ENCODE peak calls at places on chromosomes 11 and 22, in eight cellular contexts. One of them, this sample, is unnamed.

GRCh38 chr11:67652965-67653845 is 2.7 kb upstream of the ACY3 start:
- DNase-seq in caudate nucleus: no peak
- DNase-seq in astrocyte of the spinal cord: no peak
- DNase-seq in activated CD4-positive, CD25-positive, alpha-beta regulatory T cell: no peak
- DNase-seq in fibroblast of mammary gland: no peak
- DNase-seq in activated T-helper 1 cell treated with Interleukin-2 at 50 U/mL for 16 hours: no peak
- DNase-seq in AG09309: no peak
- DNase-seq in HFFc6: no peak
- DNase-seq in this sample: no peak

GRCh38 chr11:1820463-1821325 is 14.1 kb upstream of the SYT8 start:
- DNase-seq in caudate nucleus: no peak
- DNase-seq in astrocyte of the spinal cord: no peak
- DNase-seq in activated CD4-positive, CD25-positive, alpha-beta regulatory T cell: no peak
- DNase-seq in fibroblast of mammary gland: no peak
- DNase-seq in activated T-helper 1 cell treated with Interleukin-2 at 50 U/mL for 16 hours: no peak
- DNase-seq in AG09309: peak; percentile 20
- DNase-seq in HFFc6: peak; percentile 7
- DNase-seq in this sample: no peak

GRCh38 chr11:117273550-117274289 is 17.4 kb upstream of the BACE1-AS start:
- DNase-seq in caudate nucleus: no peak
- DNase-seq in astrocyte of the spinal cord: peak; percentile 82
- DNase-seq in activated CD4-positive, CD25-positive, alpha-beta regulatory T cell: no peak
- DNase-seq in fibroblast of mammary gland: peak; percentile 91
- DNase-seq in activated T-helper 1 cell treated with Interleukin-2 at 50 U/mL for 16 hours: no peak
- DNase-seq in AG09309: peak; percentile 52
- DNase-seq in HFFc6: peak; percentile 66
- DNase-seq in this sample: no peak

GRCh38 chr11:69333906-69334305 is 40.0 kb downstream of the MYEOV start:
- DNase-seq in caudate nucleus: no peak
- DNase-seq in astrocyte of the spinal cord: no peak
- DNase-seq in activated CD4-positive, CD25-positive, alpha-beta regulatory T cell: no peak
- DNase-seq in fibroblast of mammary gland: peak; percentile 15
- DNase-seq in activated T-helper 1 cell treated with Interleukin-2 at 50 U/mL for 16 hours: no peak
- DNase-seq in AG09309: no peak
- DNase-seq in HFFc6: no peak
- DNase-seq in this sample: no peak

GRCh38 chr22:37571992-37572373 is 7.9 kb downstream of the LGALS2 start:
- DNase-seq in caudate nucleus: no peak
- DNase-seq in astrocyte of the spinal cord: no peak
- DNase-seq in activated CD4-positive, CD25-positive, alpha-beta regulatory T cell: no peak
- DNase-seq in fibroblast of mammary gland: no peak
- DNase-seq in activated T-helper 1 cell treated with Interleukin-2 at 50 U/mL for 16 hours: no peak
- DNase-seq in AG09309: no peak
- DNase-seq in HFFc6: no peak
- DNase-seq in this sample: no peak

GRCh38 chr11:1953489-1954284 is 6.6 kb downstream of the MRPL23 start:
- DNase-seq in caudate nucleus: no peak
- DNase-seq in astrocyte of the spinal cord: no peak
- DNase-seq in activated CD4-positive, CD25-positive, alpha-beta regulatory T cell: no peak
- DNase-seq in fibroblast of mammary gland: no peak
- DNase-seq in activated T-helper 1 cell treated with Interleukin-2 at 50 U/mL for 16 hours: no peak
- DNase-seq in AG09309: no peak
- DNase-seq in HFFc6: no peak
- DNase-seq in this sample: no peak

GRCh38 chr22:35961480-35961902 is 67.1 kb downstream of the RBFOX2 start:
- DNase-seq in caudate nucleus: no peak
- DNase-seq in astrocyte of the spinal cord: peak; percentile 82
- DNase-seq in activated CD4-positive, CD25-positive, alpha-beta regulatory T cell: no peak
- DNase-seq in fibroblast of mammary gland: peak; percentile 76
- DNase-seq in activated T-helper 1 cell treated with Interleukin-2 at 50 U/mL for 16 hours: no peak
- DNase-seq in AG09309: no peak
- DNase-seq in HFFc6: peak; percentile 86
- DNase-seq in this sample: no peak

GRCh38 chr22:37331811-37332536 is 49.7 kb downstream of the CYTH4 start:
- DNase-seq in caudate nucleus: no peak
- DNase-seq in astrocyte of the spinal cord: no peak
- DNase-seq in activated CD4-positive, CD25-positive, alpha-beta regulatory T cell: no peak
- DNase-seq in fibroblast of mammary gland: no peak
- DNase-seq in activated T-helper 1 cell treated with Interleukin-2 at 50 U/mL for 16 hours: no peak
- DNase-seq in AG09309: no peak
- DNase-seq in HFFc6: no peak
- DNase-seq in this sample: no peak

GRCh38 chr11:114279778-114280532 is 16.2 kb upstream of the NNMT start:
- DNase-seq in caudate nucleus: no peak
- DNase-seq in astrocyte of the spinal cord: peak; percentile 67
- DNase-seq in activated CD4-positive, CD25-positive, alpha-beta regulatory T cell: no peak
- DNase-seq in fibroblast of mammary gland: peak; percentile 72
- DNase-seq in activated T-helper 1 cell treated with Interleukin-2 at 50 U/mL for 16 hours: no peak
- DNase-seq in AG09309: no peak
- DNase-seq in HFFc6: peak; percentile 51
- DNase-seq in this sample: no peak

GRCh38 chr11:12889243-12889642 is 119.9 kb upstream of the RASSF10 start:
- DNase-seq in caudate nucleus: no peak
- DNase-seq in astrocyte of the spinal cord: peak; percentile 75
- DNase-seq in activated CD4-positive, CD25-positive, alpha-beta regulatory T cell: no peak
- DNase-seq in fibroblast of mammary gland: peak; percentile 74
- DNase-seq in activated T-helper 1 cell treated with Interleukin-2 at 50 U/mL for 16 hours: no peak
- DNase-seq in AG09309: peak; percentile 64
- DNase-seq in HFFc6: peak; percentile 76
- DNase-seq in this sample: no peak

GRCh38 chr22:22103078-22103593 is 120.5 kb upstream of the TOP3B start:
- DNase-seq in caudate nucleus: no peak
- DNase-seq in astrocyte of the spinal cord: no peak
- DNase-seq in activated CD4-positive, CD25-positive, alpha-beta regulatory T cell: no peak
- DNase-seq in fibroblast of mammary gland: peak; percentile 15
- DNase-seq in activated T-helper 1 cell treated with Interleukin-2 at 50 U/mL for 16 hours: no peak
- DNase-seq in AG09309: no peak
- DNase-seq in HFFc6: peak; percentile 9
- DNase-seq in this sample: no peak

GRCh38 chr11:118606844-118607228 is 579 bp upstream of the PHLDB1 start:
- DNase-seq in caudate nucleus: no peak
- DNase-seq in astrocyte of the spinal cord: no peak
- DNase-seq in activated CD4-positive, CD25-positive, alpha-beta regulatory T cell: no peak
- DNase-seq in fibroblast of mammary gland: no peak
- DNase-seq in activated T-helper 1 cell treated with Interleukin-2 at 50 U/mL for 16 hours: no peak
- DNase-seq in AG09309: no peak
- DNase-seq in HFFc6: no peak
- DNase-seq in this sample: no peak

GRCh38 chr22:37353839-37354238 is 71.5 kb downstream of the CYTH4 start:
- DNase-seq in caudate nucleus: no peak
- DNase-seq in astrocyte of the spinal cord: peak; percentile 33
- DNase-seq in activated CD4-positive, CD25-positive, alpha-beta regulatory T cell: no peak
- DNase-seq in fibroblast of mammary gland: no peak
- DNase-seq in activated T-helper 1 cell treated with Interleukin-2 at 50 U/mL for 16 hours: no peak
- DNase-seq in AG09309: peak; percentile 72
- DNase-seq in HFFc6: no peak
- DNase-seq in this sample: no peak

GRCh38 chr22:35970601-35971417 is 57.8 kb downstream of the RBFOX2 start:
- DNase-seq in caudate nucleus: no peak
- DNase-seq in astrocyte of the spinal cord: no peak
- DNase-seq in activated CD4-positive, CD25-positive, alpha-beta regulatory T cell: no peak
- DNase-seq in fibroblast of mammary gland: no peak
- DNase-seq in activated T-helper 1 cell treated with Interleukin-2 at 50 U/mL for 16 hours: no peak
- DNase-seq in AG09309: no peak
- DNase-seq in HFFc6: no peak
- DNase-seq in this sample: no peak

GRCh38 chr22:26174280-26174679 is 5.0 kb downstream of the SEZ6L start:
- DNase-seq in caudate nucleus: no peak
- DNase-seq in astrocyte of the spinal cord: no peak
- DNase-seq in activated CD4-positive, CD25-positive, alpha-beta regulatory T cell: no peak
- DNase-seq in fibroblast of mammary gland: no peak
- DNase-seq in activated T-helper 1 cell treated with Interleukin-2 at 50 U/mL for 16 hours: no peak
- DNase-seq in AG09309: no peak
- DNase-seq in HFFc6: peak; percentile 15
- DNase-seq in this sample: no peak

GRCh38 chr11:78168539-78169477 is 19.6 kb downstream of the KCTD21 start:
- DNase-seq in caudate nucleus: no peak
- DNase-seq in astrocyte of the spinal cord: peak; percentile 88
- DNase-seq in activated CD4-positive, CD25-positive, alpha-beta regulatory T cell: no peak
- DNase-seq in fibroblast of mammary gland: peak; percentile 94
- DNase-seq in activated T-helper 1 cell treated with Interleukin-2 at 50 U/mL for 16 hours: no peak
- DNase-seq in AG09309: peak; percentile 42
- DNase-seq in HFFc6: peak; percentile 21
- DNase-seq in this sample: peak; percentile 75

GRCh38 chr11:34941688-34942087 is 25.3 kb downstream of the PDHX start:
- DNase-seq in caudate nucleus: no peak
- DNase-seq in astrocyte of the spinal cord: no peak
- DNase-seq in activated CD4-positive, CD25-positive, alpha-beta regulatory T cell: no peak
- DNase-seq in fibroblast of mammary gland: no peak
- DNase-seq in activated T-helper 1 cell treated with Interleukin-2 at 50 U/mL for 16 hours: no peak
- DNase-seq in AG09309: no peak
- DNase-seq in HFFc6: no peak
- DNase-seq in this sample: no peak

GRCh38 chr22:36923458-36923784 is 10.0 kb downstream of the CSF2RB start:
- DNase-seq in caudate nucleus: no peak
- DNase-seq in astrocyte of the spinal cord: no peak
- DNase-seq in activated CD4-positive, CD25-positive, alpha-beta regulatory T cell: no peak
- DNase-seq in fibroblast of mammary gland: no peak
- DNase-seq in activated T-helper 1 cell treated with Interleukin-2 at 50 U/mL for 16 hours: no peak
- DNase-seq in AG09309: no peak
- DNase-seq in HFFc6: no peak
- DNase-seq in this sample: no peak

GRCh38 chr22:23581252-23581634 is 1.2 kb upstream of the IGLL1 start:
- DNase-seq in caudate nucleus: no peak
- DNase-seq in astrocyte of the spinal cord: no peak
- DNase-seq in activated CD4-positive, CD25-positive, alpha-beta regulatory T cell: no peak
- DNase-seq in fibroblast of mammary gland: no peak
- DNase-seq in activated T-helper 1 cell treated with Interleukin-2 at 50 U/mL for 16 hours: no peak
- DNase-seq in AG09309: no peak
- DNase-seq in HFFc6: no peak
- DNase-seq in this sample: no peak

GRCh38 chr11:72812968-72813739 is 1.1 kb upstream of the ATG16L2 start:
- DNase-seq in caudate nucleus: no peak
- DNase-seq in astrocyte of the spinal cord: peak; percentile 39
- DNase-seq in activated CD4-positive, CD25-positive, alpha-beta regulatory T cell: peak; percentile 39
- DNase-seq in fibroblast of mammary gland: peak; percentile 67
- DNase-seq in activated T-helper 1 cell treated with Interleukin-2 at 50 U/mL for 16 hours: peak; percentile 33
- DNase-seq in AG09309: no peak
- DNase-seq in HFFc6: peak; percentile 81
- DNase-seq in this sample: peak; percentile 56

GRCh38 chr11:120079750-120080610 is 57.9 kb downstream of the TRIM29 start:
- DNase-seq in caudate nucleus: no peak
- DNase-seq in astrocyte of the spinal cord: no peak
- DNase-seq in activated CD4-positive, CD25-positive, alpha-beta regulatory T cell: no peak
- DNase-seq in fibroblast of mammary gland: no peak
- DNase-seq in activated T-helper 1 cell treated with Interleukin-2 at 50 U/mL for 16 hours: no peak
- DNase-seq in AG09309: no peak
- DNase-seq in HFFc6: peak; percentile 11
- DNase-seq in this sample: no peak

GRCh38 chr11:2519879-2520735 is 75.3 kb downstream of the KCNQ1 start:
- DNase-seq in caudate nucleus: no peak
- DNase-seq in astrocyte of the spinal cord: no peak
- DNase-seq in activated CD4-positive, CD25-positive, alpha-beta regulatory T cell: no peak
- DNase-seq in fibroblast of mammary gland: no peak
- DNase-seq in activated T-helper 1 cell treated with Interleukin-2 at 50 U/mL for 16 hours: no peak
- DNase-seq in AG09309: no peak
- DNase-seq in HFFc6: no peak
- DNase-seq in this sample: peak; percentile 39

GRCh38 chr11:119307219-119307618 is 9.7 kb downstream of the MCAM start:
- DNase-seq in caudate nucleus: no peak
- DNase-seq in astrocyte of the spinal cord: no peak
- DNase-seq in activated CD4-positive, CD25-positive, alpha-beta regulatory T cell: no peak
- DNase-seq in fibroblast of mammary gland: no peak
- DNase-seq in activated T-helper 1 cell treated with Interleukin-2 at 50 U/mL for 16 hours: no peak
- DNase-seq in AG09309: no peak
- DNase-seq in HFFc6: no peak
- DNase-seq in this sample: no peak

GRCh38 chr11:91470656-91471055 is 754.0 kb upstream of the FAT3 start:
- DNase-seq in caudate nucleus: no peak
- DNase-seq in astrocyte of the spinal cord: peak; percentile 2
- DNase-seq in activated CD4-positive, CD25-positive, alpha-beta regulatory T cell: no peak
- DNase-seq in fibroblast of mammary gland: no peak
- DNase-seq in activated T-helper 1 cell treated with Interleukin-2 at 50 U/mL for 16 hours: no peak
- DNase-seq in AG09309: no peak
- DNase-seq in HFFc6: no peak
- DNase-seq in this sample: no peak

GRCh38 chr11:64118871-64119495 is 46.9 kb downstream of the MACROD1 start:
- DNase-seq in caudate nucleus: no peak
- DNase-seq in astrocyte of the spinal cord: no peak
- DNase-seq in activated CD4-positive, CD25-positive, alpha-beta regulatory T cell: no peak
- DNase-seq in fibroblast of mammary gland: no peak
- DNase-seq in activated T-helper 1 cell treated with Interleukin-2 at 50 U/mL for 16 hours: no peak
- DNase-seq in AG09309: no peak
- DNase-seq in HFFc6: no peak
- DNase-seq in this sample: no peak

GRCh38 chr22:20027966-20028854 is 7.3 kb downstream of the TANGO2 start:
- DNase-seq in caudate nucleus: no peak
- DNase-seq in astrocyte of the spinal cord: no peak
- DNase-seq in activated CD4-positive, CD25-positive, alpha-beta regulatory T cell: no peak
- DNase-seq in fibroblast of mammary gland: peak; percentile 28
- DNase-seq in activated T-helper 1 cell treated with Interleukin-2 at 50 U/mL for 16 hours: no peak
- DNase-seq in AG09309: no peak
- DNase-seq in HFFc6: peak; percentile 14
- DNase-seq in this sample: no peak

GRCh38 chr11:114134870-114135269 is 75.4 kb downstream of the ZBTB16 start:
- DNase-seq in caudate nucleus: no peak
- DNase-seq in astrocyte of the spinal cord: peak; percentile 76
- DNase-seq in activated CD4-positive, CD25-positive, alpha-beta regulatory T cell: no peak
- DNase-seq in fibroblast of mammary gland: peak; percentile 97
- DNase-seq in activated T-helper 1 cell treated with Interleukin-2 at 50 U/mL for 16 hours: no peak
- DNase-seq in AG09309: peak; percentile 73
- DNase-seq in HFFc6: peak; percentile 88
- DNase-seq in this sample: no peak

GRCh38 chr11:46407635-46408034 is 16.1 kb upstream of the CHRM4 start:
- DNase-seq in caudate nucleus: no peak
- DNase-seq in astrocyte of the spinal cord: no peak
- DNase-seq in activated CD4-positive, CD25-positive, alpha-beta regulatory T cell: no peak
- DNase-seq in fibroblast of mammary gland: no peak
- DNase-seq in activated T-helper 1 cell treated with Interleukin-2 at 50 U/mL for 16 hours: no peak
- DNase-seq in AG09309: no peak
- DNase-seq in HFFc6: no peak
- DNase-seq in this sample: no peak

GRCh38 chr11:27390318-27390958 is 27.4 kb upstream of the CCDC34 start:
- DNase-seq in caudate nucleus: no peak
- DNase-seq in astrocyte of the spinal cord: no peak
- DNase-seq in activated CD4-positive, CD25-positive, alpha-beta regulatory T cell: no peak
- DNase-seq in fibroblast of mammary gland: no peak
- DNase-seq in activated T-helper 1 cell treated with Interleukin-2 at 50 U/mL for 16 hours: no peak
- DNase-seq in AG09309: no peak
- DNase-seq in HFFc6: no peak
- DNase-seq in this sample: no peak

GRCh38 chr22:26447594-26448329 is 18.7 kb downstream of the ASPHD2 start:
- DNase-seq in caudate nucleus: no peak
- DNase-seq in astrocyte of the spinal cord: no peak
- DNase-seq in activated CD4-positive, CD25-positive, alpha-beta regulatory T cell: no peak
- DNase-seq in fibroblast of mammary gland: no peak
- DNase-seq in activated T-helper 1 cell treated with Interleukin-2 at 50 U/mL for 16 hours: no peak
- DNase-seq in AG09309: no peak
- DNase-seq in HFFc6: no peak
- DNase-seq in this sample: no peak

GRCh38 chr11:12287374-12288211 is 89.8 kb upstream of the PARVA start:
- DNase-seq in caudate nucleus: no peak
- DNase-seq in astrocyte of the spinal cord: peak; percentile 99
- DNase-seq in activated CD4-positive, CD25-positive, alpha-beta regulatory T cell: no peak
- DNase-seq in fibroblast of mammary gland: peak; percentile 99
- DNase-seq in activated T-helper 1 cell treated with Interleukin-2 at 50 U/mL for 16 hours: no peak
- DNase-seq in AG09309: peak; percentile 91
- DNase-seq in HFFc6: peak; percentile 95
- DNase-seq in this sample: peak; percentile 69

GRCh38 chr11:68036717-68037239 is 2.0 kb upstream of the TCIRG1 start:
- DNase-seq in caudate nucleus: no peak
- DNase-seq in astrocyte of the spinal cord: no peak
- DNase-seq in activated CD4-positive, CD25-positive, alpha-beta regulatory T cell: no peak
- DNase-seq in fibroblast of mammary gland: no peak
- DNase-seq in activated T-helper 1 cell treated with Interleukin-2 at 50 U/mL for 16 hours: no peak
- DNase-seq in AG09309: no peak
- DNase-seq in HFFc6: no peak
- DNase-seq in this sample: no peak

GRCh38 chr11:119797736-119798135 is 68.7 kb upstream of the NECTIN1 start:
- DNase-seq in caudate nucleus: no peak
- DNase-seq in astrocyte of the spinal cord: no peak
- DNase-seq in activated CD4-positive, CD25-positive, alpha-beta regulatory T cell: no peak
- DNase-seq in fibroblast of mammary gland: no peak
- DNase-seq in activated T-helper 1 cell treated with Interleukin-2 at 50 U/mL for 16 hours: no peak
- DNase-seq in AG09309: no peak
- DNase-seq in HFFc6: no peak
- DNase-seq in this sample: no peak

GRCh38 chr11:130548491-130548833 is 100.0 kb downstream of the ADAMTS15 start:
- DNase-seq in caudate nucleus: no peak
- DNase-seq in astrocyte of the spinal cord: no peak
- DNase-seq in activated CD4-positive, CD25-positive, alpha-beta regulatory T cell: no peak
- DNase-seq in fibroblast of mammary gland: peak; percentile 49
- DNase-seq in activated T-helper 1 cell treated with Interleukin-2 at 50 U/mL for 16 hours: no peak
- DNase-seq in AG09309: no peak
- DNase-seq in HFFc6: no peak
- DNase-seq in this sample: no peak

This sample was measured in ureter.